ENCODE peak calls at places on chromosomes 4 and X, in seven cellular contexts. F, Y, A, M, D, T and I are unnamed samples.
A peak's percentile ranks its signal among the peaks of the same experiment; 100 is the strongest.

GRCh38 chrX:40299028-40299479 is 201.3 kb upstream of the BCOR start:
- DNase-seq in F (no peak), Y (no peak), A (no peak), M (no peak), D (no peak), T (no peak), I (no peak)

GRCh38 chr4:9608300-9608699 is 164.1 kb downstream of the DEFB131A start:
- DNase-seq in F (no peak), Y (no peak), A (no peak), M (no peak), D (no peak), T (no peak), I (no peak)

GRCh38 chr4:19521151-19521550 is 730.6 kb upstream of the SLIT2 start:
- DNase-seq in F (no peak), Y (no peak), A (no peak), M (no peak), D (no peak), T (no peak), I (no peak)

GRCh38 chrX:153708415-153708814 is 15.8 kb downstream of the BCAP31 start:
- DNase-seq in F (peak; percentile 60), Y (peak; percentile 77), A (peak; percentile 92), M (peak; percentile 33), D (no peak), T (no peak), I (no peak)

GRCh38 chr4:2069986-2070385 is 10.9 kb downstream of the NAT8L start:
- DNase-seq in F (no peak), Y (no peak), A (no peak), M (no peak), D (no peak), T (no peak), I (no peak)

GRCh38 chrX:323721-324628 is 5.4 kb upstream of the GTPBP6 start:
- DNase-seq in F (no peak), Y (peak; percentile 69), A (peak; percentile 98), M (peak; percentile 13), D (no peak), T (no peak), I (no peak)

GRCh38 chr4:89171176-89171575 is 59.8 kb downstream of the TIGD2 start:
- DNase-seq in F (no peak), Y (no peak), A (no peak), M (no peak), D (no peak), T (no peak), I (no peak)

GRCh38 chr4:140152760-140153418 is 1.1 kb downstream of the MAML3 start:
- DNase-seq in F (peak; percentile 62), Y (peak; percentile 61), A (peak; percentile 67), M (no peak), D (peak; percentile 87), T (peak; percentile 37), I (peak; percentile 20)

GRCh38 chr4:14168919-14169318 is 541.4 kb upstream of the BOD1L1 start:
- DNase-seq in F (no peak), Y (peak; percentile 88), A (peak; percentile 96), M (peak; percentile 55), D (no peak), T (no peak), I (no peak)

GRCh38 chr4:76240236-76240635 is 11.3 kb upstream of the FAM47E start:
- DNase-seq in F (no peak), Y (no peak), A (no peak), M (no peak), D (no peak), T (no peak), I (no peak)

DNA sequence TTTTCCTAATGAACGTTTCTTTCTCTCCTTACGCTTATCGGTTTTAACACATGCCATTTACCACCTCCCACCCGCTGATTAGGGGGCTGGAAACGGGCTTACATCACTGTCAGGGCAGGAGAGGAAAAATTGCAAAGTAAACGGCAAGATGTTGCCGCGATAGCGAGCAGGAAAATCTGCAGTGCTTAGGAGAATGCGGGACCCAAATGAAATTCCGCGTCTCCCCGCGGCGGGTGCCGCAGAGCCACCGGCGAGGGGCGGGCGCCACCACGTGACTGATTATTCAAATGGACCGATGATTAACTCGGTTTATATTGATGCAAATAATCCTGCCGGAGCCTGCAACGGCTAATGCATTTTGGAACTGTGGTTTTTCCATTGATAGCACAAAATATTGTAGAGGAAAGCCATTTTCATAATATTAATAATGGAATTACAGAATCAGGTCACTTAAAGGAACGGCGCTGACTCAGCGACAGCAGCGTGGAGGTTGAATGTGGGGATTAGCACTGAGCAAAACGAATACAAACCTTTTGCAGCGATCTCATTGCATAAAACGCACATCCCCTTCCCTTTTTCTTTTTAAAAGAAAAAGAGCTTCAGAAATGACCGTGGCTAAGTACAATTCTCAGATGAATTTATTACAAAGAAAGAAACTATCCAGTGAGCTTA is 224.2 kb downstream of the STIM2 start:
- DNase-seq in F (no peak), Y (peak; percentile 34), A (peak; percentile 34), M (no peak), D (peak; percentile 34), T (no peak), I (peak; percentile 19)
- TF ChIP-seq CTCF in F (no peak), Y (peak; percentile 10), A (no peak), M (peak; percentile 13), D (peak; percentile 16), T (no peak), I (no peak)

DNA sequence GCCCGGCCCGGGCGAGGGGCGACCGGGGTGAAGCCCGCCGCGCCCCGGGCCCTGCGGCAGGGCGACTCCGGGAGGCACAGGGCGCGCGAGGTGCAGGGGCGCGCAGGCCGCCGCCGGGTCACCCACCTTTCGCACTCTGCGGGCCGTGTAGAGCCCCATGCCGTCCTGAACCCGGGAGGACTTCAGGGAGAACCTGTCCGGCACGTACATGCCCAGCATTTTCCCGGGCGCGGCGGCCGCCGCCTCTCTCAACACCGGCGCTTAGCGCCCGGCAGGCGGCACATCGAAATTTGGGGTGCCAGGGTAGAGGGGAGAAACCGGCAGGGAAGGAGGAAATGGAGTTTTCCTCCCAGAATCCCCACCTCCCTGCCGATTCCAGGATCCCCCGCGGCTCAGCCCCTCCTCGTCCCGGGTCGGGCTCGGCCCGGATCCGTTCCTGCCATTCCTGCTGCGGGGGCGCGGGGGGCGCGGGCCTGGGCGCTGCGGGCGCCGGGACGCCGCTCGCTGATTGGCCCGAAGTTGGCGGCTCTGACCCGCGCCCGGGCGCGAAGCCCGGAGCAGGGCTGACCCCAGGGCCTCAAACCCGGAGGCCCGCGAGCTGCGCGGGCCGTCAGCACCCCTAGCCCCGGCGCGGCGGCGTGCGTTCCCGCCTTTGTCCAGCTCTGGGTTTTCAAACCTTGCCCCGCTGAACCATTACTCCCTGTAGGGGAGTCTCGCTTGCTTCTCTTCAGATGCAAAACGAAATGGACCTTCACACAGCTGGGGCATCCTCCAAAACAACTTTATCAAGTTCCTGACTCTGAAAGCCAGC is at the start of gene PRDM5:
- DNase-seq in F (peak; percentile 72), Y (peak; percentile 65), A (peak; percentile 51), M (no peak), D (peak; percentile 87), T (peak; percentile 37), I (peak; percentile 28)
- TF ChIP-seq CTCF in F (peak; percentile 20), Y (peak; percentile 12), A (peak; percentile 45), M (peak; percentile 28), D (peak; percentile 43), T (no peak), I (no peak)

GRCh38 chr4:3074078-3074845 is at the start of the genes HTT and HTT-AS:
- DNase-seq in F (peak; percentile 99), Y (peak; percentile 96), A (peak; percentile 94), M (peak; percentile 81), D (peak; percentile 99), T (peak; percentile 98), I (peak; percentile 97)

GRCh38 chr4:3075652-3075981 is 1.1 kb downstream of the HTT start:
- DNase-seq in F (no peak), Y (no peak), A (no peak), M (no peak), D (no peak), T (no peak), I (no peak)

GRCh38 chr4:3071811-3072210 is 2.5 kb downstream of the HTT-AS start:
- DNase-seq in F (no peak), Y (no peak), A (no peak), M (no peak), D (no peak), T (no peak), I (no peak)

GRCh38 chr4:3074846-3075651 is 568 bp downstream of the HTT start:
- DNase-seq in F (peak; percentile 28), Y (peak; percentile 71), A (peak; percentile 75), M (no peak), D (peak; percentile 86), T (peak; percentile 44), I (peak; percentile 66)

DNA sequence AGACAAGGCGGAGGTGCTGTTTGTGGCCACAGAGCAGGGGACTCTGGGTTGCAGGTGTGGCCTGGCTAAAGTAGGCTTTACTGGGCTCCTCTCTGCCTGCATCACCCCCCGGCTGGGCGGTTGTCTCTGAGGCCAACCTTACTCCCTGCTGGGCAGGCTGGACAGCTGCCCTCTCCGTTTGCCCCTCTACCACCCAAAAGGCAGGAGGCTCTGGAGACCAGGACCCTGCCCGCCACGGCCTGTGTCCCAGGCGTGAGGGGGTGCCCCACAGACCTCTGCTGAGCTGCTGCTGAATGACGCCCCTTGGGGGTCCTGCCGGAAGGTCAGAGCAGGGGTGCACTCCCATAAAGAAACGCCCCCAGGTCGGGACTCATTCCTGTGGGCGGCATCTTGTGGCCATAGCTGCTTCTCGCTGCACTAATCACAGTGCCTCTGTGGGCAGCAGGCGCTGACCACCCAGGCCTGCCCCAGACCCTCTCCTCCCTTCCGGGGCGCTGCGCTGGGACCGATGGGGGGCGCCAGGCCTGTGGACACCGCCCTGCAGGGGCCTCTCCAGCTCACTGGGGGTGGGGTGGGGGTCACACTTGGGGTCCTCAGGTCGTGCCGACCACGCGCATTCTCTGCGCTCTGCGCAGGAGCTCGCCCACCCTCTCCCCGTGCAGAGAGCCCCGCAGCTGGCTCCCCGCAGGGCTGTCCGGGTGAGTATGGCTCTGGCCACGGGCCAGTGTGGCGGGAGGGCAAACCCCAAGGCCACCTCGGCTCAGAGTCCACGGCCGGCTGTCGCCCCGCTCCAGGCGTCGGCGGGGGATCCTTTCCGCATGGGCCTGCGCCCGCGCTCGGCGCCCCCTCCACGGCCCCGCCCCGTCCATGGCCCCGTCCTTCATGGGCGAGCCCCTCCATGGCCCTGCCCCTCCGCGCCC is 920 bp downstream of the HTT-AS start:
- DNase-seq in F (no peak), Y (no peak), A (no peak), M (no peak), D (no peak), T (no peak), I (no peak)
- TF ChIP-seq CTCF in F (no peak), Y (peak; percentile 21), A (no peak), M (peak; percentile 6), D (peak; percentile 21), T (no peak), I (no peak)

GRCh38 chr4:154332681-154333421 is 158.7 kb downstream of the DCHS2 start:
- DNase-seq in F (peak; percentile 11), Y (no peak), A (peak; percentile 21), M (no peak), D (no peak), T (no peak), I (peak; percentile 29)
- TF ChIP-seq CTCF in F (no peak), Y (no peak), A (no peak), M (no peak), D (no peak), T (no peak), I (no peak)

GRCh38 chr4:37802068-37802666 is 24.3 kb upstream of the PGM2 start:
- DNase-seq in F (no peak), Y (peak; percentile 73), A (peak; percentile 87), M (no peak), D (no peak), T (no peak), I (no peak)
- TF ChIP-seq CTCF in F (peak; percentile 42), Y (peak; percentile 71), A (peak; percentile 96), M (peak; percentile 51), D (peak; percentile 81), T (no peak), I (peak; percentile 19)